ENCODE peak calls at places on chromosomes 5 and 9, in eight cellular contexts. M is lower leg skin; P is stimulated activated naive B cell treated with anti-CD40 and anti-IgM and Interleukin-4, amounts not matched to agents 10 μg/mL and 1 μg/mL and 100 μg/mL, for 72 hours; Y is fibroblast of pulmonary artery; I is GM03348; K is D341Med; V is left cardiac atrium; Q is hypothalamus. B is an unnamed sample.

GRCh38 chr5:71757590-71758543 is 38.8 kb downstream of the CARTPT start:
- DNase-seq in Q (peak), I (peak), M (no peak), P (no peak), Y (peak), V (peak), K (peak), B (peak)

GRCh38 chr9:120348951-120349429 is 231.0 kb downstream of the CDK5RAP2 start:
- DNase-seq in P (no peak), I (peak), Q (peak), V (peak), M (no peak), K (peak), Y (peak), B (peak)

GRCh38 chr5:685262-686171 is 7.6 kb downstream of the TPPP start:
- DNase-seq in I (no peak), Q (no peak), M (peak), V (peak), Y (no peak), K (peak), P (no peak), B (no peak)

GRCh38 chr5:98425626-98426025 is 347.8 kb upstream of the RGMB start:
- DNase-seq in M (no peak), Y (no peak), Q (no peak), V (no peak), I (no peak), P (no peak), K (no peak), B (no peak)

GRCh38 chr9:16618524-16618923 is 251.9 kb downstream of the BNC2 start:
- DNase-seq in M (no peak), I (no peak), Y (no peak), Q (no peak), K (no peak), V (no peak), P (no peak), B (no peak)

GRCh38 chr9:16105576-16105975 is 552.7 kb downstream of the CCDC171 start:
- DNase-seq in Y (peak), I (no peak), K (no peak), M (no peak), Q (no peak), V (no peak), P (no peak), B (peak)

GRCh38 chr5:55613112-55613868 is 78.5 kb upstream of the PLPP1 start:
- DNase-seq in M (no peak), Q (no peak), K (no peak), Y (no peak), V (no peak), P (no peak), I (no peak), B (no peak)

GRCh38 chr9:87854563-87854962 is 28.1 kb upstream of the SPATA31E1 start:
- DNase-seq in I (no peak), Q (no peak), Y (no peak), K (no peak), V (no peak), P (no peak), M (no peak), B (no peak)

GRCh38 chr9:22208846-22209585 is 199.9 kb upstream of the CDKN2B start:
- DNase-seq in K (no peak), Q (no peak), Y (no peak), M (no peak), I (peak), P (no peak), V (no peak), B (peak)

GRCh38 chr5:178387856-178388190 is 155.2 kb upstream of the PHYKPL start:
- DNase-seq in K (no peak), Y (no peak), P (no peak), V (peak), I (no peak), Q (no peak), M (peak), B (no peak)

GRCh38 chr5:169302491-169303118 is 1.7 kb upstream of the SLIT3 start:
- DNase-seq in M (peak), K (peak), Q (peak), Y (peak), P (peak), V (peak), I (peak), B (peak)

GRCh38 chr5:92944903-92945629 is 636.0 kb downstream of the NR2F1-AS1 start:
- DNase-seq in I (peak), Y (peak), M (no peak), V (no peak), P (no peak), K (no peak), Q (no peak), B (peak)

GRCh38 chr9:96758845-96759673 is 18.8 kb downstream of the ZNF510 start:
- DNase-seq in V (no peak), Q (no peak), Y (peak), M (no peak), P (no peak), I (no peak), K (no peak), B (peak)

GRCh38 chr5:87499478-87500410 is 87.0 kb upstream of the CCNH start:
- DNase-seq in V (no peak), P (no peak), I (peak), M (no peak), K (peak), Y (no peak), Q (no peak), B (no peak)

GRCh38 chr9:127705577-127706215 is 1.1 kb upstream of the CFAP157 start:
- DNase-seq in Y (no peak), K (no peak), M (no peak), Q (no peak), I (no peak), V (no peak), P (no peak), B (no peak)

GRCh38 chr5:157555031-157555640 is 20.4 kb downstream of the ADAM19 start:
- DNase-seq in Y (no peak), Q (no peak), K (no peak), V (no peak), M (no peak), I (no peak), P (no peak), B (no peak)

GRCh38 chr9:127741831-127742434 is 6.8 kb upstream of the TOR2A start:
- DNase-seq in M (peak), Y (no peak), Q (peak), V (peak), P (no peak), K (no peak), I (peak), B (peak)

GRCh38 chr5:117394506-117395157 is 820.0 kb upstream of the SEMA6A start:
- DNase-seq in I (no peak), M (no peak), Q (no peak), P (no peak), V (no peak), K (no peak), Y (no peak), B (no peak)

GRCh38 chr9:120659617-120660169 is 54.6 kb downstream of the MEGF9 start:
- DNase-seq in Y (no peak), M (no peak), Q (no peak), I (no peak), V (no peak), K (no peak), P (no peak), B (no peak)

GRCh38 chr5:6582507-6583048 is 50.3 kb downstream of the NSUN2 start:
- DNase-seq in P (no peak), Q (no peak), V (no peak), M (no peak), I (no peak), K (no peak), Y (no peak), B (no peak)

GRCh38 chr9:113523421-113524141 is 60.1 kb downstream of the RGS3 start:
- DNase-seq in M (no peak), V (peak), Y (no peak), I (peak), K (no peak), P (peak), Q (peak), B (no peak)

GRCh38 chr5:93899026-93899600 is 157.7 kb upstream of the POU5F2 start:
- DNase-seq in Y (peak), M (no peak), V (no peak), I (no peak), K (no peak), Q (no peak), P (no peak), B (no peak)

GRCh38 chr9:121350993-121351561 is 19.0 kb downstream of the STOM start:
- DNase-seq in I (peak), M (no peak), P (no peak), V (peak), K (peak), Q (peak), Y (peak), B (peak)

GRCh38 chr5:154508114-154508513 is 30.1 kb upstream of the HAND1 start:
- DNase-seq in P (no peak), V (no peak), Y (no peak), Q (no peak), K (no peak), I (no peak), M (no peak), B (no peak)

GRCh38 chr9:22114956-22115355 is 105.9 kb upstream of the CDKN2B start:
- DNase-seq in Y (no peak), P (no peak), I (no peak), M (no peak), K (no peak), V (no peak), Q (no peak), B (no peak)

GRCh38 chr5:67536892-67537291 is 340.3 kb upstream of the CD180 start:
- DNase-seq in M (no peak), V (no peak), Q (no peak), P (no peak), I (no peak), Y (peak), K (no peak), B (peak)

GRCh38 chr5:132059043-132059695 is 1.3 kb upstream of the IL3 start:
- DNase-seq in Q (no peak), P (no peak), Y (no peak), K (no peak), M (peak), V (no peak), I (no peak), B (no peak)

GRCh38 chr9:134286513-134287245 is 39.6 kb upstream of the RXRA start:
- DNase-seq in Q (no peak), M (no peak), V (no peak), I (no peak), Y (no peak), K (no peak), P (no peak), B (no peak)

GRCh38 chr5:138909734-138910133 is 34.6 kb upstream of the LRRTM2 start:
- DNase-seq in V (no peak), Q (no peak), M (no peak), P (no peak), I (no peak), K (no peak), Y (no peak), B (no peak)

GRCh38 chr5:176780071-176780850 is 30.1 kb upstream of the UNC5A start:
- DNase-seq in I (no peak), Y (no peak), K (no peak), P (no peak), Q (no peak), M (peak), V (no peak), B (no peak)

GRCh38 chr5:114055810-114056476 is 305.9 kb upstream of the KCNN2 start:
- DNase-seq in Y (no peak), P (no peak), K (peak), I (peak), V (peak), M (no peak), Q (peak), B (peak)

GRCh38 chr9:31588756-31589155 is 795.7 kb upstream of the ACO1 start:
- DNase-seq in I (no peak), Q (no peak), V (no peak), Y (no peak), P (no peak), K (no peak), M (no peak), B (no peak)

GRCh38 chr9:133453651-133454050 is 6.1 kb upstream of the CACFD1 start:
- DNase-seq in K (no peak), P (no peak), Q (peak), M (no peak), I (no peak), V (no peak), Y (no peak), B (no peak)

GRCh38 chr5:10555134-10555733 is 8.6 kb upstream of the ANKRD33B start:
- DNase-seq in P (no peak), Y (peak), I (peak), V (no peak), M (peak), K (no peak), Q (no peak), B (peak)

GRCh38 chr9:79559501-79560181 is 12.1 kb upstream of the TLE4 start:
- DNase-seq in M (no peak), Q (no peak), V (no peak), I (no peak), P (no peak), Y (no peak), K (no peak), B (no peak)

B was measured in fibroblast of lung.